ENCODE peak calls at places on chromosomes 2 and 18, in five cellular contexts. X is GM12891, F is H9, T is Caki2, N is T-helper 9 cell. J is an unnamed sample.

GRCh38 chr2:18860179-18860578 is 270.8 kb upstream of the NT5C1B start:
- DNase-seq in T (no peak), N (no peak), X (no peak), F (no peak), J (no peak)

GRCh38 chr2:186543561-186544131 is 46.2 kb upstream of the ITGAV start:
- DNase-seq in T (peak), X (no peak), N (no peak), F (no peak), J (peak)

GRCh38 chr2:240247868-240248820 is 107.7 kb upstream of the OTOS start:
- DNase-seq in T (no peak), N (no peak), F (peak), X (no peak), J (no peak)

GRCh38 chr2:72759755-72760154 is 66.1 kb downstream of the EXOC6B start:
- DNase-seq in T (no peak), F (no peak), X (no peak), N (no peak), J (no peak)

GRCh38 chr2:73243884-73244570 is 9.9 kb downstream of the CCT7 start:
- DNase-seq in N (no peak), X (no peak), F (no peak), T (no peak), J (peak)

GRCh38 chr2:9264301-9264700 is 57.7 kb downstream of the ASAP2 start:
- DNase-seq in X (no peak), N (no peak), F (no peak), T (no peak), J (no peak)

GRCh38 chr2:158414538-158414937 is 42.0 kb downstream of the CCDC148 start:
- DNase-seq in X (no peak), F (no peak), T (peak), N (no peak), J (no peak)

GRCh38 chr2:99448556-99448955 is 41.3 kb downstream of the REV1 start:
- DNase-seq in X (no peak), N (no peak), T (no peak), F (no peak), J (no peak)

GRCh38 chr18:9380571-9381390 is 46.2 kb downstream of the TWSG1 start:
- DNase-seq in X (no peak), N (no peak), F (no peak), T (no peak), J (no peak)

GRCh38 chr2:83042053-83042452 is 1417.0 kb downstream of the SUCLG1 start:
- DNase-seq in T (no peak), N (no peak), X (no peak), F (no peak), J (no peak)

GRCh38 chr2:142868281-142868762 is 9.1 kb upstream of the KYNU start:
- DNase-seq in N (no peak), T (peak), X (no peak), F (no peak), J (no peak)

GRCh38 chr18:73647391-73647790 is 500.2 kb downstream of the FBXO15 start:
- DNase-seq in F (no peak), T (no peak), N (no peak), X (no peak), J (no peak)

GRCh38 chr2:185188656-185189055 is 549.9 kb upstream of the FSIP2 start:
- DNase-seq in X (no peak), T (peak), N (no peak), F (no peak), J (no peak)

GRCh38 chr2:182540236-182540635 is 113.4 kb upstream of the PDE1A start:
- DNase-seq in F (no peak), N (no peak), X (no peak), T (no peak), J (no peak)

GRCh38 chr18:80009661-80010550 is 21.5 kb upstream of the TXNL4A start:
- DNase-seq in N (no peak), F (no peak), X (no peak), T (peak), J (no peak)

GRCh38 chr2:120238728-120239487 is 13.7 kb upstream of the RALB start:
- DNase-seq in F (peak), X (no peak), N (no peak), T (peak), J (no peak)

GRCh38 chr2:113285816-113286215 is 7.1 kb upstream of the PAX8 start:
- DNase-seq in N (no peak), F (no peak), X (no peak), T (no peak), J (no peak)

GRCh38 chr18:58894937-58895336 is 30.3 kb downstream of the ZNF532 start:
- DNase-seq in T (no peak), N (no peak), X (no peak), F (no peak), J (no peak)

GRCh38 chr18:36504928-36505327 is 207.4 kb downstream of the FHOD3 start:
- DNase-seq in N (no peak), T (no peak), F (no peak), X (no peak), J (no peak)

GRCh38 chr2:69563021-69563420 is 80.5 kb downstream of the AAK1 start:
- DNase-seq in T (no peak), F (no peak), X (no peak), N (no peak), J (no peak)

GRCh38 chr2:119367472-119368099 is 809 bp downstream of the DBI start:
- DNase-seq in T (peak), X (peak), N (peak), F (peak), J (peak)

GRCh38 chr2:112811841-112812306 is 24.7 kb downstream of the IL1B start:
- DNase-seq in F (no peak), X (no peak), T (no peak), N (no peak), J (no peak)

GRCh38 chr2:28155627-28156026 is 237.0 kb upstream of the FOSL2 start:
- DNase-seq in F (no peak), X (no peak), T (peak), N (no peak), J (peak)

GRCh38 chr2:132384491-132385186 is 32.0 kb upstream of the GPR39 start:
- DNase-seq in F (no peak), X (no peak), T (no peak), N (no peak), J (no peak)

GRCh38 chr2:215624423-215624829 is 188.6 kb upstream of the FN1 start:
- DNase-seq in N (no peak), T (no peak), X (no peak), F (no peak), J (no peak)

GRCh38 chr2:171578156-171578803 is 56.0 kb downstream of the CYBRD1 start:
- DNase-seq in F (no peak), N (no peak), X (no peak), T (no peak), J (no peak)

GRCh38 chr2:108224022-108224421 is 15.7 kb upstream of the SULT1C3 start:
- DNase-seq in X (no peak), N (no peak), T (no peak), F (no peak), J (no peak)

GRCh38 chr2:143873886-143874285 is 646.0 kb downstream of the ZEB2 start:
- DNase-seq in F (no peak), X (no peak), T (no peak), N (no peak), J (no peak)

GRCh38 chr18:57674891-57675290 is 53.3 kb upstream of the NARS1 start:
- DNase-seq in N (no peak), X (no peak), T (no peak), F (no peak), J (no peak)

GRCh38 chr2:79090678-79091077 is 2.9 kb upstream of the REG1B start:
- DNase-seq in X (no peak), N (no peak), T (no peak), F (no peak), J (no peak)

GRCh38 chr2:137980459-137980858 is 16.2 kb downstream of the HNMT start:
- DNase-seq in N (no peak), F (no peak), X (no peak), T (no peak), J (no peak)

GRCh38 chr2:178756843-178757242 is 50.4 kb downstream of the TTN start:
- DNase-seq in T (no peak), N (no peak), X (no peak), F (no peak), J (no peak)

GRCh38 chr2:239255643-239256042 is 145.2 kb downstream of the HDAC4 start:
- DNase-seq in T (no peak), F (no peak), X (no peak), N (no peak), J (no peak)

GRCh38 chr2:26317377-26318105 is 28.4 kb upstream of the SELENOI start:
- DNase-seq in X (no peak), N (no peak), T (no peak), F (no peak), J (no peak)

GRCh38 chr18:11175266-11175947 is 26.0 kb upstream of the PIEZO2 start:
- DNase-seq in X (no peak), T (no peak), F (no peak), N (no peak), J (no peak)

GRCh38 chr2:220166616-220167015 is 539.2 kb downstream of the SLC4A3 start:
- DNase-seq in T (no peak), N (no peak), F (no peak), X (no peak), J (no peak)

GRCh38 chr18:2971741-2972552 is 41.0 kb downstream of the LPIN2 start:
- DNase-seq in T (no peak), N (peak), F (no peak), X (no peak), J (no peak)

GRCh38 chr2:11505652-11506610 is 27.9 kb upstream of the GREB1 start:
- DNase-seq in T (no peak), X (no peak), N (no peak), F (no peak), J (no peak)

J was measured in ELF-1.